ENCODE peak calls at places on chromosomes 1 and 21, in seven cellular contexts. One of them, this sample, is unnamed.

GRCh38 chr1:91080650-91081049 is 58.8 kb upstream of the ZNF644 start:
- DNase-seq in hippocampal formation: no peak
- DNase-seq in NCI-H524: no peak
- DNase-seq in upper lobe of right lung: no peak
- DNase-seq in H54: peak
- DNase-seq in NCI-H1694 treated with DMSO at 0.1 percent for 48 hours: no peak
- DNase-seq in activated T-cell treated with anti-CD3 and anti-CD28 coated beads for 1 hour: no peak
- DNase-seq in this sample: no peak

GRCh38 chr1:179310271-179310670 is 16.7 kb downstream of the SOAT1 start:
- DNase-seq in NCI-H1694 treated with DMSO at 0.1 percent for 48 hours: no peak
- DNase-seq in hippocampal formation: no peak
- DNase-seq in activated T-cell treated with anti-CD3 and anti-CD28 coated beads for 1 hour: no peak
- DNase-seq in upper lobe of right lung: no peak
- DNase-seq in NCI-H524: no peak
- DNase-seq in H54: no peak
- DNase-seq in this sample: no peak

GRCh38 chr1:50426702-50427085 is 3.5 kb upstream of the DMRTA2 start:
- DNase-seq in upper lobe of right lung: no peak
- DNase-seq in NCI-H524: peak
- DNase-seq in activated T-cell treated with anti-CD3 and anti-CD28 coated beads for 1 hour: no peak
- DNase-seq in hippocampal formation: no peak
- DNase-seq in NCI-H1694 treated with DMSO at 0.1 percent for 48 hours: peak
- DNase-seq in H54: no peak
- DNase-seq in this sample: no peak

GRCh38 chr21:16330340-16331319 is 600.8 kb downstream of the USP25 start:
- DNase-seq in upper lobe of right lung: no peak
- DNase-seq in activated T-cell treated with anti-CD3 and anti-CD28 coated beads for 1 hour: no peak
- DNase-seq in hippocampal formation: peak
- DNase-seq in H54: peak
- DNase-seq in NCI-H524: peak
- DNase-seq in NCI-H1694 treated with DMSO at 0.1 percent for 48 hours: peak
- DNase-seq in this sample: no peak

GRCh38 chr1:223831755-223832636 is 13.8 kb downstream of the TP53BP2 start:
- DNase-seq in NCI-H524: no peak
- DNase-seq in H54: no peak
- DNase-seq in upper lobe of right lung: no peak
- DNase-seq in NCI-H1694 treated with DMSO at 0.1 percent for 48 hours: no peak
- DNase-seq in hippocampal formation: no peak
- DNase-seq in activated T-cell treated with anti-CD3 and anti-CD28 coated beads for 1 hour: no peak
- DNase-seq in this sample: no peak

GRCh38 chr1:65197636-65198035 is 49.6 kb downstream of the AK4 start:
- DNase-seq in hippocampal formation: no peak
- DNase-seq in NCI-H1694 treated with DMSO at 0.1 percent for 48 hours: no peak
- DNase-seq in H54: no peak
- DNase-seq in NCI-H524: no peak
- DNase-seq in upper lobe of right lung: no peak
- DNase-seq in activated T-cell treated with anti-CD3 and anti-CD28 coated beads for 1 hour: no peak
- DNase-seq in this sample: no peak

GRCh38 chr21:37627074-37627473 is 260.5 kb downstream of the DYRK1A start:
- DNase-seq in NCI-H524: no peak
- DNase-seq in hippocampal formation: no peak
- DNase-seq in upper lobe of right lung: no peak
- DNase-seq in NCI-H1694 treated with DMSO at 0.1 percent for 48 hours: no peak
- DNase-seq in H54: no peak
- DNase-seq in activated T-cell treated with anti-CD3 and anti-CD28 coated beads for 1 hour: no peak
- DNase-seq in this sample: no peak

GRCh38 chr1:66050123-66050522 is 257.4 kb downstream of the PDE4B start:
- DNase-seq in H54: no peak
- DNase-seq in hippocampal formation: no peak
- DNase-seq in NCI-H1694 treated with DMSO at 0.1 percent for 48 hours: no peak
- DNase-seq in NCI-H524: no peak
- DNase-seq in activated T-cell treated with anti-CD3 and anti-CD28 coated beads for 1 hour: no peak
- DNase-seq in upper lobe of right lung: no peak
- DNase-seq in this sample: no peak

GRCh38 chr1:22739648-22740385 is 29.2 kb downstream of the EPHB2 start:
- DNase-seq in activated T-cell treated with anti-CD3 and anti-CD28 coated beads for 1 hour: no peak
- DNase-seq in NCI-H1694 treated with DMSO at 0.1 percent for 48 hours: no peak
- DNase-seq in upper lobe of right lung: no peak
- DNase-seq in hippocampal formation: no peak
- DNase-seq in H54: peak
- DNase-seq in NCI-H524: no peak
- DNase-seq in this sample: no peak

GRCh38 chr1:32998009-32998555 is 33.5 kb upstream of the RNF19B start:
- DNase-seq in upper lobe of right lung: no peak
- DNase-seq in activated T-cell treated with anti-CD3 and anti-CD28 coated beads for 1 hour: no peak
- DNase-seq in NCI-H524: peak
- DNase-seq in H54: no peak
- DNase-seq in hippocampal formation: no peak
- DNase-seq in NCI-H1694 treated with DMSO at 0.1 percent for 48 hours: no peak
- DNase-seq in this sample: no peak

GRCh38 chr1:232259333-232259732 is 370.6 kb downstream of the SIPA1L2 start:
- DNase-seq in activated T-cell treated with anti-CD3 and anti-CD28 coated beads for 1 hour: no peak
- DNase-seq in H54: no peak
- DNase-seq in hippocampal formation: no peak
- DNase-seq in NCI-H524: no peak
- DNase-seq in NCI-H1694 treated with DMSO at 0.1 percent for 48 hours: no peak
- DNase-seq in upper lobe of right lung: no peak
- DNase-seq in this sample: no peak

GRCh38 chr1:8945568-8945967 is at the start of gene CA6:
- DNase-seq in activated T-cell treated with anti-CD3 and anti-CD28 coated beads for 1 hour: no peak
- DNase-seq in NCI-H1694 treated with DMSO at 0.1 percent for 48 hours: no peak
- DNase-seq in hippocampal formation: no peak
- DNase-seq in NCI-H524: no peak
- DNase-seq in upper lobe of right lung: no peak
- DNase-seq in H54: no peak
- DNase-seq in this sample: no peak

GRCh38 chr1:93671090-93671743 is 10.4 kb downstream of the BCAR3 start:
- DNase-seq in hippocampal formation: no peak
- DNase-seq in NCI-H1694 treated with DMSO at 0.1 percent for 48 hours: no peak
- DNase-seq in activated T-cell treated with anti-CD3 and anti-CD28 coated beads for 1 hour: no peak
- DNase-seq in H54: no peak
- DNase-seq in upper lobe of right lung: no peak
- DNase-seq in NCI-H524: no peak
- DNase-seq in this sample: no peak

GRCh38 chr1:105874621-105875020 is 1181.9 kb upstream of the PRMT6 start:
- DNase-seq in NCI-H524: no peak
- DNase-seq in H54: no peak
- DNase-seq in NCI-H1694 treated with DMSO at 0.1 percent for 48 hours: no peak
- DNase-seq in activated T-cell treated with anti-CD3 and anti-CD28 coated beads for 1 hour: no peak
- DNase-seq in hippocampal formation: no peak
- DNase-seq in upper lobe of right lung: no peak
- DNase-seq in this sample: no peak

GRCh38 chr1:10032287-10032589 is 520 bp upstream of the UBE4B start:
- DNase-seq in NCI-H524: no peak
- DNase-seq in upper lobe of right lung: no peak
- DNase-seq in activated T-cell treated with anti-CD3 and anti-CD28 coated beads for 1 hour: no peak
- DNase-seq in hippocampal formation: no peak
- DNase-seq in NCI-H1694 treated with DMSO at 0.1 percent for 48 hours: no peak
- DNase-seq in H54: no peak
- DNase-seq in this sample: no peak

GRCh38 chr1:7857000-7857399 is 4.1 kb upstream of the UTS2 start:
- DNase-seq in hippocampal formation: no peak
- DNase-seq in NCI-H524: no peak
- DNase-seq in activated T-cell treated with anti-CD3 and anti-CD28 coated beads for 1 hour: no peak
- DNase-seq in NCI-H1694 treated with DMSO at 0.1 percent for 48 hours: no peak
- DNase-seq in H54: no peak
- DNase-seq in upper lobe of right lung: no peak
- DNase-seq in this sample: no peak

This sample was measured in progenitor cell of endocrine pancreas.